ENCODE peak calls at places on chromosomes 11 and 22, in four cellular contexts. C is AG09309, D is astrocyte of the spinal cord, P is H54. O is an unnamed sample.

GRCh38 chr22:43002198-43002577 is 12.8 kb downstream of the PACSIN2 start:
- DNase-seq in P (no peak), C (no peak), D (peak), O (peak)

GRCh38 chr11:83054904-83055380 is 16.8 kb downstream of the RAB30 start:
- DNase-seq in D (no peak), P (no peak), C (no peak), O (no peak)

GRCh38 chr11:120513436-120514315 is 2.1 kb downstream of the GRIK4 start:
- DNase-seq in C (no peak), P (no peak), D (no peak), O (no peak)

GRCh38 chr22:31800065-31800464 is 46.2 kb downstream of the DEPDC5 start:
- DNase-seq in P (no peak), D (peak), C (no peak), O (no peak)

GRCh38 chr22:47201186-47201995 is 438.9 kb downstream of the TBC1D22A start:
- DNase-seq in D (no peak), C (no peak), P (no peak), O (no peak)

GRCh38 chr11:17066691-17067090 is 10.8 kb downstream of the RPS13 start:
- DNase-seq in P (no peak), D (no peak), C (no peak), O (no peak)

GRCh38 chr11:61923166-61924015 is 6.0 kb upstream of the RAB3IL1 start:
- DNase-seq in D (peak), P (no peak), C (no peak), O (no peak)

GRCh38 chr11:1194977-1195689 is 27.7 kb upstream of the MUC5B start:
- DNase-seq in D (no peak), P (no peak), C (no peak), O (no peak)

GRCh38 chr11:71207563-71207962 is 44.8 kb downstream of the SHANK2 start:
- DNase-seq in P (no peak), C (no peak), D (no peak), O (no peak)

GRCh38 chr11:69867076-69868002 is 48.1 kb upstream of the FGF3 start:
- DNase-seq in C (no peak), D (peak), P (peak), O (no peak)

GRCh38 chr11:124608146-124608545 is 3.1 kb upstream of the PANX3 start:
- DNase-seq in D (no peak), P (no peak), C (no peak), O (no peak)

GRCh38 chr11:59188954-59189353 is 17.0 kb downstream of the DTX4 start:
- DNase-seq in C (no peak), D (no peak), P (no peak), O (no peak)

GRCh38 chr22:39490966-39491680 is 11.0 kb upstream of the MIEF1 start:
- DNase-seq in P (no peak), D (no peak), C (no peak), O (no peak)